ENCODE peak calls at places on chromosome 18, in four cellular contexts. R is suprapubic skin, P is fibroblast of lung, U is Peyer's patch. K is an unnamed sample. For H3K4me1 and H3K9me3, the result is how much of the 10 kb centered on the place peaks cover.

GRCh38 chr18:80246656-80247402 is 485 bp downstream of the PARD6G start:
- DNase-seq in P (peak), R (peak), U (no peak), K (no peak)

GRCh38 chr18:33495278-33495677 is 54.8 kb upstream of the CCDC178 start:
- DNase-seq in R (no peak), U (no peak), P (peak), K (no peak)

GRCh38 chr18:59988098-59988706 is 88.4 kb downstream of the PMAIP1 start:
- DNase-seq in R (no peak), U (peak), P (peak), K (peak)

GRCh38 chr18:65725421-65726050 is 25.3 kb upstream of the CDH7 start:
- DNase-seq in U (peak), R (no peak), P (no peak), K (no peak)

GRCh38 chr18:79569720-79570119 is 109.9 kb upstream of the CTDP1 start:
- DNase-seq in U (peak), R (peak), P (no peak), K (no peak)

GRCh38 chr18:6881034-6881800 is 151.7 kb downstream of the ARHGAP28 start:
- DNase-seq in R (no peak), U (no peak), P (peak), K (no peak)

GRCh38 chr18:56709463-56709862 is 58.3 kb downstream of the WDR7 start:
- DNase-seq in R (no peak), P (peak), U (no peak), K (peak)

GRCh38 chr18:22694954-22695353 is 238.2 kb upstream of the RBBP8 start:
- DNase-seq in R (no peak), U (no peak), P (peak), K (no peak)

GRCh38 chr18:57469884-57470283 is 34.7 kb downstream of the ONECUT2 start:
- DNase-seq in P (no peak), R (no peak), U (no peak), K (no peak)

GRCh38 chr18:23250893-23251656 is 115.8 kb downstream of the CABLES1 start:
- DNase-seq in R (no peak), U (no peak), P (peak), K (no peak)

GRCh38 chr18:57668021-57668420 is 46.4 kb upstream of the NARS1 start:
- DNase-seq in P (no peak), R (no peak), U (no peak), K (no peak)

GRCh38 chr18:2948038-2948437 is 64.9 kb downstream of the LPIN2 start:
- DNase-seq in U (no peak), R (no peak), P (peak), K (no peak)

GRCh38 chr18:48950536-48951447 is at the start of gene SMAD7:
- DNase-seq in U (no peak), P (peak), R (no peak), K (no peak)

GRCh38 chr18:12474876-12475275 is 67.1 kb downstream of the PRELID3A start:
- DNase-seq in U (no peak), P (no peak), R (no peak), K (no peak)

GRCh38 chr18:21598726-21599584 is 1.5 kb downstream of the ESCO1 start:
- DNase-seq in R (no peak), U (peak), P (no peak), K (no peak)

GRCh38 chr18:52077251-52077983 is 262.6 kb upstream of the DCC start:
- DNase-seq in U (no peak), R (no peak), P (no peak), K (no peak)

GRCh38 chr18:25399554-25399953 is 47.6 kb upstream of the ZNF521 start:
- DNase-seq in U (no peak), P (no peak), R (no peak), K (no peak)

GRCh38 chr18:29531746-29532145 is 1354.8 kb upstream of the CDH2 start:
- DNase-seq in U (no peak), R (no peak), P (no peak), K (no peak)

GRCh38 chr18:24189664-24190346 is 50.9 kb downstream of the CABYR start:
- DNase-seq in R (no peak), U (no peak), P (no peak), K (no peak)

GRCh38 chr18:11987527-11987926 is 6.2 kb downstream of the IMPA2 start:
- DNase-seq in R (no peak), U (no peak), P (peak), K (no peak)

GRCh38 chr18:49725809-49726514 is 87.4 kb downstream of the ACAA2 start:
- DNase-seq in U (no peak), P (peak), R (peak), K (no peak)

GRCh38 chr18:47594063-47594462 is 336.4 kb downstream of the SMAD2 start:
- DNase-seq in R (no peak), U (no peak), P (no peak), K (no peak)

GRCh38 chr18:10927980-10928605 is 221.3 kb downstream of the PIEZO2 start:
- DNase-seq in U (no peak), P (peak), R (no peak), K (no peak)

GRCh38 chr18:76923485-76924085 is 101.2 kb downstream of the ZNF236 start:
- DNase-seq in P (no peak), U (no peak), R (no peak), K (no peak)

GRCh38 chr18:54647176-54647575 is 56.1 kb downstream of the DYNAP start:
- DNase-seq in U (no peak), R (no peak), P (peak), K (no peak)

GRCh38 chr18:38047820-38048219 is 482.2 kb upstream of the CELF4 start:
- DNase-seq in U (no peak), R (no peak), P (no peak), K (no peak)

GRCh38 chr18:13558790-13559189 is 167.6 kb downstream of the FAM210A start:
- DNase-seq in P (no peak), R (no peak), U (no peak), K (no peak)

GRCh38 chr18:13676499-13676898 is 49.9 kb downstream of the FAM210A start:
- DNase-seq in R (no peak), U (no peak), P (no peak), K (no peak)

GRCh38 chr18:22691988-22692710 is 241.0 kb upstream of the RBBP8 start:
- DNase-seq in U (no peak), P (peak), R (no peak), K (no peak)

GRCh38 chr18:59308201-59309014 is 10.0 kb downstream of the CPLX4 start:
- DNase-seq in R (no peak), U (peak), P (peak), K (peak)

GRCh38 chr18:8701546-8702118 is 3.7 kb upstream of the MTCL1 start:
- DNase-seq in U (no peak), R (no peak), P (peak), K (no peak)

GRCh38 chr18:7164610-7165009 is 47.0 kb upstream of the LAMA1 start:
- DNase-seq in U (no peak), R (no peak), P (peak), K (no peak)

GRCh38 chr18:26479686-26480079 is 68.7 kb downstream of the KCTD1 start:
- DNase-seq in R (no peak), P (no peak), U (no peak), K (no peak)

GRCh38 chr18:9710037-9710436 is 1.9 kb downstream of the RAB31 start:
- DNase-seq in U (no peak), R (no peak), P (no peak), K (no peak)
- H3K4me1 ChIP-seq in U (under half), R (under half), P (under half), K (under half)

DNA sequence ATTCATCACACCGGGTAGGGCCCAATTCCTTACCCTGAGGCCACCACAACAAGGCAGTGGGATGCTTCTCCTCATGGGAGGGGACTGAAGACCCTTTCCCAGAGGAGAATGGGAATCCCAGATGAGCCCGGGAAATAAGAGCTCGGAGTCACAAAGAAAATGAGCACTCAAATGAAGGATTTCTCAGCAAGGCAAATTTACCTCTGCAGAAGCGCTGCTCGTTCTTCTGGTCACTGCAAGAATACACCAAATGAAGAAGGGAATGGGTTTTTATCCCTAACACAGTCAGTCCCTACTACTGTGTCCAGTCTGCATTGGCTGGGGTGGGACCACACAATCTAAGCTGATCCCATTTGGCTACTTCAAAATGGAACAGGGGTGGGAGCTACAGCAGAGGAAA is 35.7 kb upstream of the TRAPPC8 start:
- DNase-seq in U (no peak), P (no peak), R (no peak), K (no peak)
- H3K9me3 ChIP-seq in U (under half), P (under half), R (under half), K (under half)

DNA sequence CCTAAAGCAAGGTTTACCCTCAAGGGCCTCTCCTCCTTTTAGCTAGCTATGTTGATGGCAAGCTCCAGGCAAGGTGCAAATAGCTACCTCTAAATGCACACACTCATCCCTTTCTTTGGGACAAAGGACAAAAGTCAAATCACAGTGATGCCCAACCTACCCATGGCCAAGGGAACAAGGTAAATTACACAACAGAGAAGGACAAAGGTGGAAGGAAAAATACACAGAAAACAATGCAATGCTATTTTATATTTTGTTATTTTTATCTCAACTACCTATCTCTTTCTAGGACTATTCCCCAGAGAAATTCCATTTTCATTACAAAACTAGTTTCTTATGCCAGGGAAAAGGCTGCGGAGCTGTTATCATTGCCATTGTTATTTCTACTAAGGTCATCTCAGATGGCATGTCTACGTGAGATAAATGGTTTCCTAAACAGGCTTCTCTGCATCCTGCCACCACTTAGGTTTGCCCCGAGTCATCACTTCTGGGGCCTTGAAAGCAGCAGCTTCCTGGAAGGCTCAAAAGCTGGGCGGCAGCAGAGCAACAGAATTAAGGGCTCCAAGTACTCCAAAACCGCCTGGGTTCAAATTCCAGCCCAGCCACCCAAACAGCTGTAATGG is 21.1 kb downstream of the BCL2 start:
- DNase-seq in U (no peak), P (no peak), R (no peak), K (peak)
- H3K4me1 ChIP-seq in U (under half), P (under half), R (under half), K (half or more)

DNA sequence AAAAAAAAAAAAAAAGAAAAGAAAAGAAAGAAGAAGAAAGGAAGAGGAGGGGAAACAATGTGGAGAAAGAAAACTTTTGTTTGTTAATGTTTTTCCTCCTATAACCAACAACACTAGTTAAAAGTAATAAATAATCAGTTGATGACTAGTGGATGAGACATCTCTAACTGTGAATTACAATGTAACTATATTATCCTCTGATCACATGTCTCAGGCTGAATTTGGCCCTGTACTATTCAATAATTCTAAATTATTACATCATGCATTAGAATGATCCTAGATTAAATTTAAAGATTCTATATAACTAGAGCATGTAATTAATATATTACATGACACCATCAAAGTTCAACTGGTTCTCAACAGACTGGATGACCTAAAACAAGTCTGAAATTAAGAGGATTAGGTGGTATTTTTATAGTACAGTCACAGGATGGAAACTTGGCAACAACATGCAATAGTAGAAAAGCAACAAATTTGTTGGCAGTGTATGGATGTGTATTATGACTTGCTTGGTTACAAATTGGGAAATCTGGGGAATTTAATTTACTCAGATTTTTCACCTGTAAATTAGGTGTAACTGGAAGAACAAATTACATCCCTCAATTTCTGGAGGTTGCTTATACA is 269.3 kb upstream of the SETBP1 start:
- DNase-seq in P (no peak), R (no peak), U (no peak), K (no peak)
- H3K9me3 ChIP-seq in P (under half), R (under half), U (under half), K (under half)

GRCh38 chr18:78136986-78137385 is 842.6 kb upstream of the SALL3 start:
- DNase-seq in P (no peak), U (no peak), R (no peak), K (no peak)

GRCh38 chr18:78133729-78134128 is 845.9 kb upstream of the SALL3 start:
- DNase-seq in U (no peak), P (no peak), R (no peak), K (no peak)

GRCh38 chr18:78140294-78140693 is 839.3 kb upstream of the SALL3 start:
- DNase-seq in R (no peak), U (no peak), P (no peak), K (no peak)

GRCh38 chr18:78144669-78145068 is 834.9 kb upstream of the SALL3 start:
- DNase-seq in U (no peak), R (no peak), P (no peak), K (no peak)

GRCh38 chr18:78138993-78139496 is 840.6 kb upstream of the SALL3 start:
- DNase-seq in P (no peak), U (no peak), R (no peak), K (no peak)
- H3K4me1 ChIP-seq in P (under half), U (under half), R (under half), K (under half)

DNA sequence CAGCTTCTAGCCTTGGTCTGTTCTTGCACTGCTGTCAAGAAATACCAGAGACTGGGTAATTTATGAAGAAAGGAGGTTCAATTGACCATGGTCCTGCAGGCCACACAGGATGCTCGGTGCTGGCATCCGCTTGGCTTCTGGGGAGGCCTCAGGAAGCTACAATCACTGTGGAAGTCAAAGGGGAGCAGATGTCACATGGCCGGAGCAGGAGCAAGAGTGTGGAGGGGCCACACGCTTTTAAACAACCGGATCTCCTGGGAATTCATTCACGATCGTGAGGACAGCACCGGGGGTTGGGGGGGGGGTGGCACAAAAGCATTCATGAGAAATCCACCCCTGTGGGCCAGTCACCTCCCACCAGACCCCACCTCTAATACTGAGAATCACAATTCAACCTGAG is 850.4 kb upstream of the SALL3 start:
- DNase-seq in P (no peak), R (no peak), U (no peak), K (no peak)
- H3K9me3 ChIP-seq in P (under half), R (under half), U (under half), K (under half)

DNA sequence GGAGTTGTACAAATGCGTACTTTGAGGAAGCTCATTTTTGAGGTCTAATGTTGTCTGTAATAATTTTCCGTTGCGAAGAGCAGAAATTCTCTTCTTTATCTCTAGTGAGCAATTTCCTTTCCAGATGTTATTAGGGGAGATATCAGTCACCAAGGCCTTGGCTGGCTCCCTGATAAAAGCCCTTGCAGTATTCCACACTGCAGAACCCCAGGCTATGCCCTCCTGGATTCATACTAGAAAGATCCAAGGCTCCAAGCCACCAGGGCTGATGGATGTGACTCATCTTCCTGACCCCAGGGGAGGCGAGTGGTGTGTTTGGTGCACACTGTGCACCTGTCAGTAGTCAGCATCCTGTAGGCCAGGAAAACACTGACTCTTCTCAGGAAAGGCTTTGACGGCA is 34.7 kb downstream of the INO80C start:
- DNase-seq in U (no peak), P (no peak), R (no peak), K (no peak)
- H3K4me1 ChIP-seq in U (under half), P (under half), R (under half), K (under half)